ENCODE peak calls at places on chromosomes 5 and 9, in ten cellular contexts. One of them, this sample, is unnamed.

GRCh38 chr9:114123031-114123977 is 24.2 kb upstream of the KIF12 start:
- DNase-seq in AG09309: no peak
- DNase-seq in amniotic stem cell: no peak
- DNase-seq in heart right ventricle: no peak
- DNase-seq in stomach: no peak
- DNase-seq in NCI-H2081: no peak
- DNase-seq in NCI-H1694 treated with DMSO at 0.1 percent for 48 hours: no peak
- DNase-seq in AG08396: no peak
- DNase-seq in T-cell: no peak
- DNase-seq in AG04450: no peak
- DNase-seq in this sample: no peak

GRCh38 chr5:35938518-35939227 is at the start of gene CAPSL:
- DNase-seq in NCI-H2081: peak; percentile 69
- DNase-seq in T-cell: no peak
- DNase-seq in heart right ventricle: peak; percentile 19
- DNase-seq in stomach: peak; percentile 41
- DNase-seq in NCI-H1694 treated with DMSO at 0.1 percent for 48 hours: no peak
- DNase-seq in AG04450: no peak
- DNase-seq in AG09309: peak; percentile 33
- DNase-seq in AG08396: peak; percentile 50
- DNase-seq in amniotic stem cell: no peak
- DNase-seq in this sample: no peak

GRCh38 chr5:139708434-139708849 is 60.3 kb downstream of the CXXC5 start:
- DNase-seq in AG09309: no peak
- DNase-seq in amniotic stem cell: no peak
- DNase-seq in heart right ventricle: no peak
- DNase-seq in T-cell: no peak
- DNase-seq in AG08396: no peak
- DNase-seq in NCI-H1694 treated with DMSO at 0.1 percent for 48 hours: no peak
- DNase-seq in NCI-H2081: no peak
- DNase-seq in stomach: no peak
- DNase-seq in AG04450: no peak
- DNase-seq in this sample: no peak

GRCh38 chr5:126656397-126657007 is 55.8 kb downstream of the PHAX start:
- DNase-seq in amniotic stem cell: peak; percentile 48
- DNase-seq in T-cell: peak; percentile 8
- DNase-seq in AG09309: peak; percentile 2
- DNase-seq in heart right ventricle: no peak
- DNase-seq in NCI-H1694 treated with DMSO at 0.1 percent for 48 hours: peak; percentile 25
- DNase-seq in AG08396: peak; percentile 53
- DNase-seq in stomach: no peak
- DNase-seq in NCI-H2081: peak; percentile 3
- DNase-seq in AG04450: peak; percentile 18
- DNase-seq in this sample: peak; percentile 15

GRCh38 chr5:19771174-19771835 is 216.7 kb downstream of the CDH18 start:
- DNase-seq in T-cell: no peak
- DNase-seq in AG08396: no peak
- DNase-seq in amniotic stem cell: no peak
- DNase-seq in NCI-H1694 treated with DMSO at 0.1 percent for 48 hours: no peak
- DNase-seq in NCI-H2081: no peak
- DNase-seq in heart right ventricle: no peak
- DNase-seq in AG09309: no peak
- DNase-seq in AG04450: no peak
- DNase-seq in stomach: no peak
- DNase-seq in this sample: peak; percentile 19

GRCh38 chr5:4050203-4050602 is 454.6 kb downstream of the IRX1 start:
- DNase-seq in AG09309: no peak
- DNase-seq in stomach: no peak
- DNase-seq in T-cell: no peak
- DNase-seq in NCI-H2081: no peak
- DNase-seq in AG04450: no peak
- DNase-seq in NCI-H1694 treated with DMSO at 0.1 percent for 48 hours: no peak
- DNase-seq in AG08396: no peak
- DNase-seq in amniotic stem cell: no peak
- DNase-seq in heart right ventricle: no peak
- DNase-seq in this sample: no peak

GRCh38 chr5:21817668-21818419 is 1035.3 kb downstream of the CDH12 start:
- DNase-seq in NCI-H2081: peak; percentile 57
- DNase-seq in T-cell: no peak
- DNase-seq in amniotic stem cell: no peak
- DNase-seq in AG04450: no peak
- DNase-seq in AG09309: no peak
- DNase-seq in stomach: no peak
- DNase-seq in NCI-H1694 treated with DMSO at 0.1 percent for 48 hours: peak; percentile 53
- DNase-seq in AG08396: no peak
- DNase-seq in heart right ventricle: no peak
- DNase-seq in this sample: no peak

GRCh38 chr9:20508242-20508641 is 114.1 kb downstream of the MLLT3 start:
- DNase-seq in T-cell: no peak
- DNase-seq in NCI-H2081: no peak
- DNase-seq in AG04450: no peak
- DNase-seq in NCI-H1694 treated with DMSO at 0.1 percent for 48 hours: no peak
- DNase-seq in amniotic stem cell: no peak
- DNase-seq in AG09309: no peak
- DNase-seq in stomach: no peak
- DNase-seq in heart right ventricle: no peak
- DNase-seq in AG08396: no peak
- DNase-seq in this sample: no peak

GRCh38 chr5:62315376-62316049 is 9.5 kb downstream of the KIF2A start:
- DNase-seq in T-cell: no peak
- DNase-seq in NCI-H1694 treated with DMSO at 0.1 percent for 48 hours: no peak
- DNase-seq in NCI-H2081: no peak
- DNase-seq in AG09309: no peak
- DNase-seq in stomach: no peak
- DNase-seq in amniotic stem cell: no peak
- DNase-seq in AG04450: no peak
- DNase-seq in heart right ventricle: no peak
- DNase-seq in AG08396: no peak
- DNase-seq in this sample: no peak

GRCh38 chr9:96487949-96488348 is 38.0 kb downstream of the HABP4 start:
- DNase-seq in stomach: no peak
- DNase-seq in NCI-H2081: no peak
- DNase-seq in amniotic stem cell: no peak
- DNase-seq in NCI-H1694 treated with DMSO at 0.1 percent for 48 hours: no peak
- DNase-seq in heart right ventricle: peak; percentile 88
- DNase-seq in T-cell: no peak
- DNase-seq in AG08396: no peak
- DNase-seq in AG09309: no peak
- DNase-seq in AG04450: no peak
- DNase-seq in this sample: peak; percentile 24

GRCh38 chr5:16600949-16601348 is 15.8 kb downstream of the RETREG1 start:
- DNase-seq in AG09309: no peak
- DNase-seq in amniotic stem cell: no peak
- DNase-seq in T-cell: no peak
- DNase-seq in AG04450: no peak
- DNase-seq in AG08396: no peak
- DNase-seq in NCI-H1694 treated with DMSO at 0.1 percent for 48 hours: no peak
- DNase-seq in stomach: no peak
- DNase-seq in NCI-H2081: no peak
- DNase-seq in heart right ventricle: no peak
- DNase-seq in this sample: no peak

GRCh38 chr5:11719888-11720481 is 184.3 kb downstream of the CTNND2 start:
- DNase-seq in stomach: peak; percentile 32
- DNase-seq in NCI-H1694 treated with DMSO at 0.1 percent for 48 hours: peak; percentile 73
- DNase-seq in AG09309: no peak
- DNase-seq in NCI-H2081: peak; percentile 91
- DNase-seq in AG04450: no peak
- DNase-seq in AG08396: no peak
- DNase-seq in amniotic stem cell: no peak
- DNase-seq in heart right ventricle: peak; percentile 39
- DNase-seq in T-cell: no peak
- DNase-seq in this sample: peak; percentile 9

GRCh38 chr9:21806644-21807043 is 4.2 kb downstream of the MTAP start:
- DNase-seq in heart right ventricle: no peak
- DNase-seq in stomach: no peak
- DNase-seq in AG09309: no peak
- DNase-seq in NCI-H2081: peak; percentile 46
- DNase-seq in amniotic stem cell: no peak
- DNase-seq in T-cell: no peak
- DNase-seq in AG04450: no peak
- DNase-seq in AG08396: no peak
- DNase-seq in NCI-H1694 treated with DMSO at 0.1 percent for 48 hours: no peak
- DNase-seq in this sample: no peak

GRCh38 chr9:82302968-82303655 is 314.5 kb downstream of the SPATA31D1 start:
- DNase-seq in NCI-H1694 treated with DMSO at 0.1 percent for 48 hours: no peak
- DNase-seq in T-cell: no peak
- DNase-seq in stomach: no peak
- DNase-seq in AG04450: no peak
- DNase-seq in amniotic stem cell: no peak
- DNase-seq in heart right ventricle: no peak
- DNase-seq in AG08396: no peak
- DNase-seq in AG09309: no peak
- DNase-seq in NCI-H2081: no peak
- DNase-seq in this sample: no peak

GRCh38 chr5:132024789-132025402 is 13.4 kb upstream of the ACSL6 start:
- DNase-seq in NCI-H1694 treated with DMSO at 0.1 percent for 48 hours: no peak
- DNase-seq in AG09309: no peak
- DNase-seq in AG04450: no peak
- DNase-seq in AG08396: no peak
- DNase-seq in amniotic stem cell: no peak
- DNase-seq in NCI-H2081: no peak
- DNase-seq in heart right ventricle: no peak
- DNase-seq in stomach: no peak
- DNase-seq in T-cell: no peak
- DNase-seq in this sample: no peak

GRCh38 chr9:34988218-34989055 is 1.1 kb upstream of the DNAJB5 start:
- DNase-seq in amniotic stem cell: no peak
- DNase-seq in AG04450: no peak
- DNase-seq in AG08396: no peak
- DNase-seq in NCI-H2081: no peak
- DNase-seq in AG09309: no peak
- DNase-seq in T-cell: peak; percentile 55
- DNase-seq in heart right ventricle: no peak
- DNase-seq in NCI-H1694 treated with DMSO at 0.1 percent for 48 hours: peak; percentile 23
- DNase-seq in stomach: no peak
- DNase-seq in this sample: no peak

GRCh38 chr9:113376634-113377531 is at the start of gene HDHD3:
- DNase-seq in AG09309: no peak
- DNase-seq in NCI-H2081: peak; percentile 82
- DNase-seq in AG04450: no peak
- DNase-seq in NCI-H1694 treated with DMSO at 0.1 percent for 48 hours: peak; percentile 34
- DNase-seq in stomach: peak; percentile 91
- DNase-seq in T-cell: peak; percentile 79
- DNase-seq in amniotic stem cell: peak; percentile 31
- DNase-seq in AG08396: peak; percentile 91
- DNase-seq in heart right ventricle: peak; percentile 66
- DNase-seq in this sample: no peak

GRCh38 chr5:475704-476101 is 32.7 kb downstream of the EXOC3 start:
- DNase-seq in AG09309: no peak
- DNase-seq in T-cell: no peak
- DNase-seq in heart right ventricle: no peak
- DNase-seq in AG04450: no peak
- DNase-seq in NCI-H2081: no peak
- DNase-seq in amniotic stem cell: no peak
- DNase-seq in stomach: no peak
- DNase-seq in AG08396: no peak
- DNase-seq in NCI-H1694 treated with DMSO at 0.1 percent for 48 hours: no peak
- DNase-seq in this sample: no peak

GRCh38 chr9:137342482-137342881 is 40.4 kb upstream of the NRARP start:
- DNase-seq in NCI-H1694 treated with DMSO at 0.1 percent for 48 hours: no peak
- DNase-seq in AG09309: no peak
- DNase-seq in stomach: peak; percentile 14
- DNase-seq in heart right ventricle: no peak
- DNase-seq in T-cell: no peak
- DNase-seq in AG04450: no peak
- DNase-seq in NCI-H2081: no peak
- DNase-seq in AG08396: no peak
- DNase-seq in amniotic stem cell: no peak
- DNase-seq in this sample: no peak

GRCh38 chr9:124810513-124811355 is 33.8 kb downstream of the OLFML2A start:
- DNase-seq in NCI-H1694 treated with DMSO at 0.1 percent for 48 hours: no peak
- DNase-seq in AG04450: peak; percentile 69
- DNase-seq in NCI-H2081: no peak
- DNase-seq in stomach: no peak
- DNase-seq in AG08396: peak; percentile 90
- DNase-seq in T-cell: no peak
- DNase-seq in AG09309: no peak
- DNase-seq in amniotic stem cell: peak; percentile 43
- DNase-seq in heart right ventricle: no peak
- DNase-seq in this sample: peak; percentile 82

GRCh38 chr9:109050444-109050843 is 37.1 kb upstream of the CTNNAL1 start:
- DNase-seq in AG09309: no peak
- DNase-seq in NCI-H1694 treated with DMSO at 0.1 percent for 48 hours: no peak
- DNase-seq in AG08396: no peak
- DNase-seq in AG04450: no peak
- DNase-seq in heart right ventricle: no peak
- DNase-seq in NCI-H2081: no peak
- DNase-seq in stomach: no peak
- DNase-seq in T-cell: no peak
- DNase-seq in amniotic stem cell: no peak
- DNase-seq in this sample: no peak

GRCh38 chr5:173474881-173475287 is 141.6 kb downstream of the BOD1 start:
- DNase-seq in AG09309: peak; percentile 77
- DNase-seq in T-cell: no peak
- DNase-seq in AG04450: no peak
- DNase-seq in NCI-H1694 treated with DMSO at 0.1 percent for 48 hours: no peak
- DNase-seq in stomach: no peak
- DNase-seq in amniotic stem cell: no peak
- DNase-seq in NCI-H2081: no peak
- DNase-seq in AG08396: peak; percentile 49
- DNase-seq in heart right ventricle: no peak
- DNase-seq in this sample: no peak

GRCh38 chr9:37324261-37324683 is 98.2 kb upstream of the GRHPR start:
- DNase-seq in AG09309: no peak
- DNase-seq in NCI-H2081: no peak
- DNase-seq in NCI-H1694 treated with DMSO at 0.1 percent for 48 hours: no peak
- DNase-seq in amniotic stem cell: no peak
- DNase-seq in AG08396: no peak
- DNase-seq in T-cell: no peak
- DNase-seq in AG04450: no peak
- DNase-seq in stomach: no peak
- DNase-seq in heart right ventricle: no peak
- DNase-seq in this sample: no peak

GRCh38 chr9:137021979-137022619 is 5.9 kb downstream of the ABCA2 start:
- DNase-seq in heart right ventricle: no peak
- DNase-seq in NCI-H1694 treated with DMSO at 0.1 percent for 48 hours: no peak
- DNase-seq in AG08396: peak; percentile 84
- DNase-seq in AG09309: no peak
- DNase-seq in T-cell: peak; percentile 73
- DNase-seq in NCI-H2081: no peak
- DNase-seq in stomach: peak; percentile 84
- DNase-seq in AG04450: no peak
- DNase-seq in amniotic stem cell: no peak
- DNase-seq in this sample: no peak

GRCh38 chr5:158317507-158317906 is 458.6 kb upstream of the CLINT1 start:
- DNase-seq in AG04450: no peak
- DNase-seq in AG09309: no peak
- DNase-seq in stomach: no peak
- DNase-seq in NCI-H1694 treated with DMSO at 0.1 percent for 48 hours: peak; percentile 34
- DNase-seq in NCI-H2081: no peak
- DNase-seq in heart right ventricle: no peak
- DNase-seq in amniotic stem cell: no peak
- DNase-seq in T-cell: no peak
- DNase-seq in AG08396: no peak
- DNase-seq in this sample: no peak